ENCODE peak calls at places on chromosome 6, in eight cellular contexts. C is CD4-positive, CD25-positive, alpha-beta regulatory T cell; X is substantia nigra; H is hepatocyte; G is astrocyte; Z is pancreas; P is PC-3; U is AG04450. S is an unnamed sample.

GRCh38 chr6:28408076-28408802 is 8.7 kb upstream of the ZSCAN12 start:
- DNase-seq in G (no peak), C (no peak), U (no peak), P (no peak), Z (no peak), H (peak), X (no peak), S (no peak)

GRCh38 chr6:33781105-33781975 is 7.6 kb downstream of the LEMD2 start:
- DNase-seq in U (no peak), G (peak), X (no peak), Z (no peak), C (no peak), H (no peak), P (peak), S (no peak)

GRCh38 chr6:167094820-167095637 is 27.9 kb upstream of the CCR6 start:
- DNase-seq in U (no peak), C (peak), H (no peak), X (no peak), G (no peak), Z (no peak), P (no peak), S (no peak)

GRCh38 chr6:170292778-170293164 is 1.9 kb upstream of the DLL1 start:
- DNase-seq in C (no peak), X (no peak), P (peak), H (no peak), G (no peak), Z (no peak), U (no peak), S (no peak)

GRCh38 chr6:137488736-137489409 is 5.3 kb downstream of the OLIG3 start:
- DNase-seq in G (no peak), P (no peak), H (no peak), U (no peak), X (no peak), Z (no peak), C (no peak), S (no peak)

GRCh38 chr6:126897779-126898178 is 220.7 kb upstream of the RSPO3 start:
- DNase-seq in Z (no peak), P (no peak), H (no peak), G (no peak), C (no peak), X (no peak), U (no peak), S (no peak)

GRCh38 chr6:17179246-17180073 is 77.6 kb downstream of the STMND1 start:
- DNase-seq in G (peak), P (peak), Z (no peak), H (no peak), C (no peak), X (no peak), U (no peak), S (no peak)

GRCh38 chr6:20173833-20174796 is 38.2 kb downstream of the MBOAT1 start:
- DNase-seq in U (no peak), X (no peak), H (no peak), G (no peak), C (peak), Z (no peak), P (peak), S (no peak)

GRCh38 chr6:38193486-38194281 is 374.2 kb downstream of the ZFAND3 start:
- DNase-seq in P (no peak), Z (no peak), G (no peak), U (no peak), H (no peak), C (no peak), X (no peak), S (no peak)

GRCh38 chr6:108350528-108350927 is 55.7 kb downstream of the AFG1L start:
- DNase-seq in X (no peak), Z (no peak), G (no peak), C (no peak), U (no peak), P (no peak), H (peak), S (no peak)

GRCh38 chr6:141359953-141360352 is 772.8 kb upstream of the GJE1 start:
- DNase-seq in G (peak), P (no peak), Z (no peak), X (no peak), C (no peak), U (no peak), H (no peak), S (no peak)

GRCh38 chr6:144417686-144418085 is 132.6 kb downstream of the UTRN start:
- DNase-seq in Z (no peak), X (no peak), H (no peak), C (no peak), P (peak), U (no peak), G (no peak), S (no peak)

GRCh38 chr6:43282636-43283513 is 15.2 kb upstream of the SLC22A7 start:
- DNase-seq in H (no peak), P (no peak), C (no peak), U (no peak), G (no peak), Z (no peak), X (no peak), S (no peak)

GRCh38 chr6:168370310-168370991 is 50.9 kb upstream of the DACT2 start:
- DNase-seq in Z (peak), C (peak), X (no peak), H (peak), G (no peak), P (peak), U (no peak), S (no peak)

GRCh38 chr6:48757661-48758060 is 646.7 kb upstream of the PTCHD4 start:
- DNase-seq in Z (no peak), C (no peak), H (no peak), X (no peak), G (peak), P (peak), U (no peak), S (no peak)

GRCh38 chr6:131831392-131831791 is 23.6 kb downstream of the ENPP1 start:
- DNase-seq in U (no peak), X (no peak), H (no peak), C (no peak), Z (no peak), P (peak), G (peak), S (no peak)

GRCh38 chr6:167150815-167151557 is 6.8 kb downstream of the GPR31 start:
- DNase-seq in C (no peak), G (no peak), Z (no peak), U (no peak), H (no peak), X (no peak), P (no peak), S (no peak)

GRCh38 chr6:149190228-149190831 is 127.2 kb upstream of the TAB2 start:
- DNase-seq in H (no peak), Z (no peak), U (no peak), G (peak), P (peak), C (peak), X (no peak), S (no peak)

GRCh38 chr6:2839195-2839981 is 2.3 kb downstream of the SERPINB1 start:
- DNase-seq in X (no peak), H (peak), C (no peak), Z (no peak), P (peak), G (peak), U (no peak), S (no peak)

GRCh38 chr6:29702519-29703103 is 20.6 kb upstream of the HLA-F start:
- DNase-seq in H (peak), Z (no peak), P (peak), X (no peak), C (peak), U (no peak), G (no peak), S (no peak)

GRCh38 chr6:25026723-25027122 is 91.0 kb upstream of the RIPOR2 start:
- DNase-seq in X (no peak), Z (no peak), P (no peak), C (no peak), G (no peak), H (no peak), U (no peak), S (no peak)

GRCh38 chr6:71645299-71645698 is 241.1 kb upstream of the RIMS1 start:
- DNase-seq in P (no peak), H (no peak), Z (no peak), G (no peak), X (no peak), U (no peak), C (no peak), S (no peak)

GRCh38 chr6:44049163-44049988 is 77.9 kb downstream of the MRPL14 start:
- DNase-seq in Z (no peak), H (no peak), G (peak), C (no peak), X (no peak), P (peak), U (no peak), S (no peak)

GRCh38 chr6:11143394-11144371 is 32.2 kb upstream of the ERVFRD-1 start:
- DNase-seq in H (peak), P (peak), C (no peak), U (peak), X (no peak), Z (peak), G (peak), S (peak)

GRCh38 chr6:40725390-40725789 is 138.2 kb upstream of the LRFN2 start:
- DNase-seq in Z (no peak), U (no peak), G (no peak), X (no peak), H (no peak), P (no peak), C (no peak), S (no peak)

GRCh38 chr6:5457983-5458683 is 196.8 kb downstream of the FARS2 start:
- DNase-seq in X (no peak), G (no peak), U (no peak), P (peak), Z (peak), H (no peak), C (no peak), S (no peak)

GRCh38 chr6:75830959-75831885 is 82.2 kb downstream of the MYO6 start:
- DNase-seq in Z (no peak), C (no peak), H (no peak), U (peak), G (peak), P (no peak), X (no peak), S (no peak)

GRCh38 chr6:157269261-157269794 is 54.0 kb downstream of the TMEM242 start:
- DNase-seq in P (no peak), G (peak), H (peak), X (no peak), C (no peak), U (no peak), Z (peak), S (no peak)

GRCh38 chr6:37083243-37084138 is 78.0 kb downstream of the FGD2 start:
- DNase-seq in X (no peak), Z (peak), U (no peak), P (no peak), C (no peak), H (peak), G (peak), S (no peak)

GRCh38 chr6:35370799-35371493 is 28.6 kb downstream of the PPARD start:
- DNase-seq in G (no peak), P (no peak), U (no peak), Z (peak), H (no peak), X (no peak), C (no peak), S (no peak)

GRCh38 chr6:149754573-149754972 is 5.0 kb downstream of the PCMT1 start:
- DNase-seq in X (no peak), H (no peak), C (no peak), G (no peak), Z (no peak), U (no peak), P (no peak), S (no peak)

GRCh38 chr6:95094751-95095150 is 482.6 kb upstream of the MANEA start:
- DNase-seq in Z (no peak), U (peak), C (no peak), X (no peak), H (peak), P (peak), G (peak), S (no peak)

GRCh38 chr6:45421700-45422540 is 44.2 kb upstream of the SUPT3H start:
- DNase-seq in X (no peak), Z (peak), U (no peak), C (peak), P (peak), H (peak), G (peak), S (peak)

GRCh38 chr6:31143148-31143547 is 4.3 kb upstream of the PSORS1C2 start:
- DNase-seq in U (peak), H (peak), C (no peak), Z (no peak), X (no peak), P (no peak), G (peak), S (no peak)

GRCh38 chr6:31145386-31145785 is 6.5 kb upstream of the PSORS1C2 start:
- DNase-seq in H (no peak), X (no peak), Z (no peak), G (no peak), P (no peak), C (no peak), U (no peak), S (no peak)

GRCh38 chr6:31144970-31145340 is 6.1 kb upstream of the PSORS1C2 start:
- DNase-seq in Z (no peak), X (no peak), H (no peak), C (no peak), G (no peak), U (no peak), P (no peak), S (no peak)

GRCh38 chr6:31142356-31142755 is 3.5 kb upstream of the PSORS1C2 start:
- DNase-seq in P (no peak), Z (no peak), H (no peak), U (no peak), X (no peak), G (no peak), C (no peak), S (no peak)

GRCh38 chr6:31144296-31144969 is 5.6 kb upstream of the PSORS1C2 start:
- DNase-seq in X (no peak), G (no peak), H (no peak), Z (no peak), P (no peak), U (no peak), C (no peak), S (no peak)
- H3K27ac ChIP-seq in X (no peak), G (no peak), H (no peak), Z (no peak), P (no peak), U (no peak), C (no peak), S (no peak)

DNA sequence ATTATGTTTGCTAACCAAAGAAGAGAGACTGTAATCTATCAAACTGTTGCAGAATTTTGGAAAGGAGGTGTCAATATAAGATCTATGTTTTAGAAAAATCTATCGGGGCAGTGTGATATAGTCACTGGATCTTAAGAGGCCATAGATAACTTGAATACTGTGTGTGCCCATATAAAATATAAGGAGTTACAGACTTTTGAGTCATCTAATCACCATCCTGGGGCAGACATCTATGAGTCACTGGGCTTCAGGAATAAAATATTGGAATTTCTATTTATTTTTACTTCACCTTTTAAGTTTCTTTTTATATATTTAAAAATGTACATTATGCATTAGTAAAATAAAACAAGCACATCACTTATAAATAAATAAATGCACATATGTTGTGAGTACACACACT is 509.3 kb upstream of the MAN1A1 start:
- DNase-seq in U (no peak), X (no peak), Z (no peak), C (no peak), G (peak), H (no peak), P (peak), S (no peak)
- H3K27ac ChIP-seq in U (no peak), X (no peak), Z (no peak), C (no peak), G (no peak), H (no peak), P (no peak), S (no peak)

DNA sequence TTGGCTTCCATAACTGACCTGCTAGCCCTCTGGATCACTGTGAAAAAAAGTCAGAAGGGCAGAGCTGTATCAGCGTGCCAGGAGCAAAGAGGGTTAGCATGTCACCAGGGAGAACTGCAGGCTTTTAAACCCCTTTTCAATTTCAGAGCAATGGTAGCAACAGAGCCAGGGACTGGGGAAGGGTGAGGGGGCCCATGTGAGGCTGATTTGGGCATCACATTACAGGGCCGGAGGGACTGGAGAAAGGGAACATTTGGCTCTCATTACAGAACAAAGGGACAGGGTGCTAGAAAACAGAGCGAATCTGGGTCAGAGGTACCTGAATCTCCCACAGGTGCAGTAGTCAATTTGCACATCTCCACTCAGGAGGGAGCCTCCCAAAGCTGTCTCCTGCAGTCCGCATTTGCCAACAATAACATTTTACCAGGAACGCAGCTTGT is 185.6 kb upstream of the EYA4 start:
- DNase-seq in P (no peak), G (no peak), H (no peak), U (no peak), Z (no peak), C (no peak), X (no peak), S (no peak)
- H3K27ac ChIP-seq in P (no peak), G (no peak), H (no peak), U (no peak), Z (no peak), C (no peak), X (no peak), S (no peak)

DNA sequence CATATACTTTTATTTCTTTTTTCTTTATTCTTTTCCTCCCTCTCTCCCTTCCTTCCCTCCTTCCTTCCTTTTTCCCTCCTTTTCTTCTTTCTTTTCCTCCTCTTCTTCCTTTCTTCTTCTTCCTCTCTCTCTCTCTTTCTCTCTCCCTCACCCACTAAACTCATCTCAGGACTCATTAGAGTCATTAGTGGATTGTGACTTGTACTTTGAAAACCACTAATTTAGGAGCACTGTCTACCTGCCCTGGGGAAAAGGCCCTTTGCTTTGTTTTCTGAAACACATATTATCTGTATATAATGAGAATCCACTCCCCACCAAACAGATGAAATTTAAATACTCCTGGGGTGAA is 68.7 kb upstream of the CEP85L start:
- DNase-seq in U (no peak), C (no peak), P (no peak), G (no peak), Z (no peak), X (no peak), H (no peak), S (no peak)
- H3K27ac ChIP-seq in U (no peak), C (peak), P (no peak), G (no peak), Z (no peak), X (no peak), H (no peak), S (no peak)

S was measured in RWPE2.